ENCODE peak calls at places on chromosome 13, in four cellular contexts. One of them, this sample, is unnamed. For H3K9me3, the result is how much of the 10 kb centered on the place peaks cover.

GRCh38 chr13:75372517-75372916 is 109.5 kb downstream of the TBC1D4 start:
- DNase-seq in adrenal gland: no peak
- DNase-seq in tibial artery: no peak
- DNase-seq in PC-3: peak
- DNase-seq in this sample: no peak

GRCh38 chr13:42548731-42549554 is 25.0 kb upstream of the TNFSF11 start:
- DNase-seq in tibial artery: peak
- DNase-seq in adrenal gland: no peak
- DNase-seq in PC-3: no peak
- DNase-seq in this sample: no peak

GRCh38 chr13:20580257-20580656 is 13.3 kb downstream of the IFT88 start:
- DNase-seq in PC-3: no peak
- DNase-seq in tibial artery: no peak
- DNase-seq in adrenal gland: no peak
- DNase-seq in this sample: no peak

GRCh38 chr13:30529085-30529815 is 63.5 kb upstream of the HMGB1 start:
- DNase-seq in PC-3: no peak
- DNase-seq in adrenal gland: no peak
- DNase-seq in tibial artery: no peak
- DNase-seq in this sample: no peak

GRCh38 chr13:44388427-44388826 is 14.8 kb downstream of the SERP2 start:
- DNase-seq in PC-3: no peak
- DNase-seq in tibial artery: no peak
- DNase-seq in adrenal gland: no peak
- DNase-seq in this sample: no peak

GRCh38 chr13:79463604-79464003 is 17.4 kb upstream of the NDFIP2 start:
- DNase-seq in PC-3: no peak
- DNase-seq in adrenal gland: no peak
- DNase-seq in tibial artery: no peak
- DNase-seq in this sample: no peak

GRCh38 chr13:68128297-68128915 is 898.3 kb upstream of the PCDH9 start:
- DNase-seq in adrenal gland: no peak
- DNase-seq in PC-3: no peak
- DNase-seq in tibial artery: no peak
- DNase-seq in this sample: no peak

GRCh38 chr13:94524407-94524806 is 44.9 kb upstream of the DCT start:
- DNase-seq in PC-3: no peak
- DNase-seq in adrenal gland: no peak
- DNase-seq in tibial artery: no peak
- DNase-seq in this sample: no peak

GRCh38 chr13:78137404-78138142 is 218.9 kb upstream of the EDNRB start:
- DNase-seq in adrenal gland: peak
- DNase-seq in tibial artery: no peak
- DNase-seq in PC-3: peak
- DNase-seq in this sample: no peak

GRCh38 chr13:113777311-113778260 is 18.6 kb downstream of the TMEM255B start:
- DNase-seq in PC-3: no peak
- DNase-seq in tibial artery: peak
- DNase-seq in adrenal gland: no peak
- DNase-seq in this sample: no peak

GRCh38 chr13:67148219-67148583 is 81.9 kb downstream of the PCDH9 start:
- DNase-seq in PC-3: no peak
- DNase-seq in tibial artery: no peak
- DNase-seq in adrenal gland: no peak
- DNase-seq in this sample: no peak

GRCh38 chr13:31824705-31825512 is 85.6 kb downstream of the RXFP2 start:
- DNase-seq in adrenal gland: no peak
- DNase-seq in tibial artery: no peak
- DNase-seq in PC-3: peak
- DNase-seq in this sample: no peak

GRCh38 chr13:66503890-66504289 is 726.2 kb downstream of the PCDH9 start:
- DNase-seq in adrenal gland: no peak
- DNase-seq in tibial artery: no peak
- DNase-seq in PC-3: peak
- DNase-seq in this sample: no peak

GRCh38 chr13:75566658-75567057 is 17.1 kb downstream of the UCHL3 start:
- DNase-seq in tibial artery: no peak
- DNase-seq in adrenal gland: no peak
- DNase-seq in PC-3: peak
- DNase-seq in this sample: no peak

GRCh38 chr13:30406779-30407416 is 15.4 kb upstream of the UBE2L5 start:
- DNase-seq in PC-3: no peak
- DNase-seq in adrenal gland: no peak
- DNase-seq in tibial artery: no peak
- DNase-seq in this sample: no peak

GRCh38 chr13:74839656-74840055 is 642.3 kb downstream of the TBC1D4 start:
- DNase-seq in PC-3: peak
- DNase-seq in adrenal gland: no peak
- DNase-seq in tibial artery: no peak
- DNase-seq in this sample: no peak

GRCh38 chr13:23709521-23709920 is 139.3 kb downstream of the TNFRSF19 start:
- DNase-seq in adrenal gland: no peak
- DNase-seq in PC-3: peak
- DNase-seq in tibial artery: no peak
- DNase-seq in this sample: no peak

GRCh38 chr13:101978546-101979315 is 423.1 kb downstream of the FGF14 start:
- DNase-seq in tibial artery: no peak
- DNase-seq in adrenal gland: no peak
- DNase-seq in PC-3: no peak
- DNase-seq in this sample: no peak

GRCh38 chr13:30334663-30335386 is 27.5 kb upstream of the KATNAL1 start:
- DNase-seq in tibial artery: no peak
- DNase-seq in adrenal gland: no peak
- DNase-seq in PC-3: peak
- DNase-seq in this sample: no peak

GRCh38 chr13:72570019-72570418 is 157.4 kb downstream of the MZT1 start:
- DNase-seq in PC-3: no peak
- DNase-seq in tibial artery: no peak
- DNase-seq in adrenal gland: no peak
- DNase-seq in this sample: no peak

GRCh38 chr13:41061914-41062837 is 867 bp downstream of the WBP4 start:
- DNase-seq in adrenal gland: no peak
- DNase-seq in PC-3: peak
- DNase-seq in tibial artery: no peak
- DNase-seq in this sample: no peak

GRCh38 chr13:42047561-42048322 is 706 bp upstream of the DGKH start:
- DNase-seq in adrenal gland: peak
- DNase-seq in tibial artery: peak
- DNase-seq in PC-3: peak
- DNase-seq in this sample: no peak

GRCh38 chr13:31987535-31988170 is 43.9 kb upstream of the FRY start:
- DNase-seq in adrenal gland: no peak
- DNase-seq in PC-3: no peak
- DNase-seq in tibial artery: no peak
- DNase-seq in this sample: no peak

GRCh38 chr13:98273824-98274786 is 97.0 kb upstream of the RNF113B start:
- DNase-seq in tibial artery: no peak
- DNase-seq in adrenal gland: no peak
- DNase-seq in PC-3: no peak
- DNase-seq in this sample: no peak

GRCh38 chr13:26658491-26658890 is 101.0 kb downstream of the WASF3 start:
- DNase-seq in tibial artery: no peak
- DNase-seq in adrenal gland: no peak
- DNase-seq in PC-3: no peak
- DNase-seq in this sample: no peak

GRCh38 chr13:80116107-80116506 is 224.8 kb downstream of the SPRY2 start:
- DNase-seq in tibial artery: no peak
- DNase-seq in PC-3: peak
- DNase-seq in adrenal gland: no peak
- DNase-seq in this sample: no peak

GRCh38 chr13:41457589-41458186 is 338 bp downstream of the RGCC start:
- DNase-seq in PC-3: no peak
- DNase-seq in tibial artery: no peak
- DNase-seq in adrenal gland: no peak
- DNase-seq in this sample: no peak

GRCh38 chr13:55090612-55091011 is 2050.1 kb upstream of the PRR20A start:
- DNase-seq in adrenal gland: no peak
- DNase-seq in PC-3: no peak
- DNase-seq in tibial artery: no peak
- DNase-seq in this sample: no peak
- H3K9me3 ChIP-seq in adrenal gland: under half
- H3K9me3 ChIP-seq in PC-3: under half
- H3K9me3 ChIP-seq in tibial artery: under half
- H3K9me3 ChIP-seq in this sample: under half

DNA sequence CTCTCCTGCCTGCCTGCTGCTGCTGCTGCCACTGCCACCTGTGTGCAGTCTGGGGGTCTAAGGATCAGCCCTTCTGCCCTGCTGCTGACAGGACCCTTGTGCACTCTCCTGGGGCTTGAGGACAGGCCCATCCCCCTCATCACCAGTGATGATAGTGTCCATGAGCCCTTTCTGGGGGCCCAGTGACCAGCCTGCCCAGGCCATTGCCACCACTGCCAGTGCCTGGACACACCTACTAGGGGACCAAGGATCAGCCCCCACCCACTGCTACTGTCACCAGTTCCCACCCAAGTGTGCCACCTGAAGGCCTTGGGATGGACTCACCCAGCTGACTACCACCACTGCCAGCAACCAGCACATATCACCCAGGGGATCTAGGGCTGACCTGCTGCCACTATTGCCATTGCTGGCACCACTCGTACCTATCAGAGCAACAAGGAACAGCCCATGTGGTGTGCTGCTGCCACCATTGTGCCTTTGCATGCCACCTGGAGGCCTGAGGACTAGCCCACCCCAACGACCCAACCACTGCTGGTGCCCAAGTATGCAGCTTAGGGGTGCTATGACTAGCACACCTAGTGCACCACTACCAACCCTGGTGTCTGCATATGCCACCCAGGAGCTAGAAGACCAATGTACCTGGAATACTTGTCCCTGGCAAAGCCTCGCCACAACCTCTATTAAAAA is 994.3 kb downstream of the PCDH17 start:
- DNase-seq in tibial artery: no peak
- DNase-seq in PC-3: no peak
- DNase-seq in adrenal gland: no peak
- DNase-seq in this sample: no peak
- H3K9me3 ChIP-seq in tibial artery: under half
- H3K9me3 ChIP-seq in PC-3: under half
- H3K9me3 ChIP-seq in adrenal gland: under half
- H3K9me3 ChIP-seq in this sample: under half

GRCh38 chr13:89238496-89238895 is 1567.3 kb downstream of the SLITRK5 start:
- DNase-seq in tibial artery: no peak
- DNase-seq in adrenal gland: no peak
- DNase-seq in PC-3: no peak
- DNase-seq in this sample: no peak
- H3K9me3 ChIP-seq in tibial artery: under half
- H3K9me3 ChIP-seq in adrenal gland: under half
- H3K9me3 ChIP-seq in PC-3: under half
- H3K9me3 ChIP-seq in this sample: under half

DNA sequence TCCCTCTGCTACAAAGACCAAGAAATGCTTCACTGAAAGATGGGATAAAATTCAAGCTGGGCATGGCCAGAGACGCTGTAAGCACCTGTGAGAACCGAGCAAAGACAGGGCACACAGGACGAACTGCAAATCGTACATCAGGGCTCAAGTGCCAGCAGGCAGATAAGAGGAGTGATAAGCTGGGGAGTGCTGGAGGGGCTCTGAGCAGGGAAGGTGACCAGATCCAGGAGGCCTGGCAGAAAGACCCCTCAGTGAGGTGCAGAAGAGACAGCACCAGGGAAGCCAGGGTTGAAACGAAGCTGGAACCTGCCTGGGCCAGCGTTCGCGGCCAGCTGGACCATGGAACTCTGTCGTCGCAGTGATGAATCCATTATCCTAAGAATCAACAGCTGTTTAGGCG is 10.2 kb downstream of the RAB20 start:
- DNase-seq in adrenal gland: no peak
- DNase-seq in tibial artery: no peak
- DNase-seq in PC-3: no peak
- DNase-seq in this sample: no peak
- H3K9me3 ChIP-seq in adrenal gland: under half
- H3K9me3 ChIP-seq in tibial artery: under half
- H3K9me3 ChIP-seq in PC-3: under half
- H3K9me3 ChIP-seq in this sample: under half

GRCh38 chr13:18960637-18961227 is 220.9 kb downstream of the TUBA3C start:
- DNase-seq in PC-3: no peak
- DNase-seq in adrenal gland: no peak
- DNase-seq in tibial artery: no peak
- DNase-seq in this sample: no peak

GRCh38 chr13:18959229-18959628 is 222.4 kb downstream of the TUBA3C start:
- DNase-seq in PC-3: no peak
- DNase-seq in tibial artery: no peak
- DNase-seq in adrenal gland: no peak
- DNase-seq in this sample: no peak

GRCh38 chr13:18959996-18960395 is 221.6 kb downstream of the TUBA3C start:
- DNase-seq in adrenal gland: no peak
- DNase-seq in tibial artery: peak
- DNase-seq in PC-3: no peak
- DNase-seq in this sample: no peak

GRCh38 chr13:18962168-18962734 is 219.4 kb downstream of the TUBA3C start:
- DNase-seq in PC-3: no peak
- DNase-seq in tibial artery: peak
- DNase-seq in adrenal gland: no peak
- DNase-seq in this sample: no peak

DNA sequence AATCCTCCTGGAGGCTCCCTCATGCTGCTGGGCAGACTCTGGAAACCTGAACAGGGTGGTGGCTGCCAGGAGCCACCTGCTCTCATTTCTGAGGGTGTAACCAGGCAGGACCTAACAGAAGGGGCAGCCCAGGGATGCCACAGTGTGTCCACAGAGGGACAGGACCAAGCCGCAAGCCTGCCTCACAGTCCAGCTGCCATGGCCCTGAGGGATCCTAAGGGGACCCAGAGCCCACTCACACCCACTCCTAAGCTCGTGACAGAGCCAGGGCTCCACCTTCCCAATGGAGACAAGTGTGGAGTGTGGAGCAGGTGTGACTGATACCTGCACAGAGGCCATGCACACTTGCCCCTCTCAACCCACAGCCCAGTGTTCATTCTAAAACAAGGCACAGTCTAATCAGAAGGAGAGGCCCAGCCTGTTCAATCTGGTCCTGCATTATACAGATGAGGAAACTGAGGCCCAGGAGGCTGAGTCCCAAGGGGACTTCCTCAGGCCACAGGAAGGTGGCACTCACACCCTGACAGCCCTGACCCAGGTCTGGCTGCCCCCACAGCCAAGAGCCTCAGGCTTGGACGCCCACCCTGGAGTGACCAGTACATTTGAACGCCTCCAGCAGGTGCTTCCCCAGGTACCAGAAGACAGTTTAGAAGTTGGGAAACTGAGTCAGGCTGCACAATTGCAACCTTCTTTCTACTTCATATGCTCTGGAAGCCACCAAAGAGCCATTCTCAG is 220.1 kb downstream of the TUBA3C start:
- DNase-seq in tibial artery: no peak
- DNase-seq in PC-3: no peak
- DNase-seq in adrenal gland: no peak
- DNase-seq in this sample: no peak
- H3K9me3 ChIP-seq in tibial artery: under half
- H3K9me3 ChIP-seq in PC-3: under half
- H3K9me3 ChIP-seq in adrenal gland: under half
- H3K9me3 ChIP-seq in this sample: under half

DNA sequence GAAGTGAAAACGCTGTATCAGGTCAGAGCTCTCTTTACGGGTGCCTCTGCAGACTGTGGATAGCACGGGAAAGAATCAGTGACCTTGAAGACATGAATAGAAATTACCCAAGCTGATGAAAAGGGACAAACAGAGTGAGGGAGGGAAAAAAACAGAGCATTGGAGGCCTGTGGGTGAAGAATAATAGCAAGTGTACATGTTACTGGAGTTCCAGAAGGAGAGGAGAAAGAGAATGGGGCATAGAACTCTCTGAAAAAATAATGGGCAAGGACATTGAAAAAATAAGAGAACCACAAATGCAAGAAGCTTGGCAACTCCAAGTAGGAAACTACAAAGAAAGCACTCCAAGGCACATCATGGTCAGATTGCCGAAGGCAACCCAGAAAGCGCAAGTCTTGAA is 86.3 kb downstream of the SPACA7 start:
- DNase-seq in PC-3: no peak
- DNase-seq in adrenal gland: no peak
- DNase-seq in tibial artery: no peak
- DNase-seq in this sample: no peak
- H3K9me3 ChIP-seq in PC-3: under half
- H3K9me3 ChIP-seq in adrenal gland: under half
- H3K9me3 ChIP-seq in tibial artery: under half
- H3K9me3 ChIP-seq in this sample: under half

This sample was measured in RWPE2.